ENCODE peak calls at places on chromosomes 11 and 22, in nine cellular contexts. U is putamen; B is DMS153; P is heart right ventricle; V is B cell; F is breast epithelium; W is activated CD4-positive, alpha-beta T cell treated with anti-CD3 and anti-CD28 coated beads, Interleukin-2, amount 10 ng/mL, durations not matched to agents 7 days and 5 days; H is Right ventricle myocardium superior; G is H9. M is an unnamed sample.

GRCh38 chr11:22797081-22797480 is 32.5 kb downstream of the SVIP start:
- DNase-seq in U (peak; percentile 42), B (no peak), W (no peak), G (no peak), H (no peak), P (no peak), F (no peak), V (no peak), M (no peak)

GRCh38 chr11:40388097-40388818 is 1071.2 kb downstream of the LRRC4C start:
- DNase-seq in H (no peak), B (no peak), U (no peak), W (no peak), F (no peak), V (no peak), P (no peak), G (no peak), M (no peak)

GRCh38 chr11:85991514-85991913 is 77.4 kb downstream of the PICALM start:
- DNase-seq in H (no peak), V (no peak), B (no peak), F (no peak), G (no peak), U (no peak), W (no peak), P (no peak), M (no peak)

GRCh38 chr11:77081976-77082836 is 15.4 kb downstream of the CAPN5 start:
- DNase-seq in V (no peak), W (no peak), H (peak; percentile 23), U (no peak), G (no peak), B (no peak), P (no peak), F (peak; percentile 17), M (no peak)

GRCh38 chr22:45879552-45879949 is 97.4 kb downstream of the WNT7B start:
- DNase-seq in B (no peak), F (peak; percentile 34), W (no peak), H (peak; percentile 72), P (peak; percentile 47), U (no peak), V (no peak), G (peak; percentile 11), M (peak; percentile 78)

GRCh38 chr11:78759067-78759466 is 184.4 kb upstream of the NARS2 start:
- DNase-seq in H (no peak), V (no peak), P (no peak), W (no peak), U (no peak), G (no peak), B (peak; percentile 88), F (no peak), M (no peak)

GRCh38 chr11:8871283-8871775 is 39.7 kb upstream of the AKIP1 start:
- DNase-seq in W (no peak), F (peak; percentile 54), V (peak; percentile 4), U (peak; percentile 36), H (peak; percentile 76), B (no peak), P (peak; percentile 85), G (no peak), M (peak; percentile 81)

GRCh38 chr11:19597194-19597593 is 115.4 kb upstream of the NAV2 start:
- DNase-seq in G (no peak), P (no peak), B (no peak), H (no peak), F (no peak), W (no peak), U (no peak), V (no peak), M (no peak)

GRCh38 chr22:47300698-47301405 is 538.4 kb downstream of the TBC1D22A start:
- DNase-seq in H (peak; percentile 8), P (no peak), U (no peak), B (no peak), V (no peak), W (no peak), G (no peak), F (no peak), M (no peak)

GRCh38 chr11:16917941-16918340 is 96.3 kb downstream of the PLEKHA7 start:
- DNase-seq in P (no peak), U (no peak), G (no peak), W (no peak), V (no peak), F (no peak), H (no peak), B (no peak), M (no peak)

GRCh38 chr22:31212783-31213626 is 907 bp downstream of the LIMK2 start:
- DNase-seq in U (no peak), B (no peak), F (no peak), W (no peak), P (peak; percentile 27), H (no peak), V (peak; percentile 11), G (no peak), M (no peak)

GRCh38 chr11:65576232-65576866 is 496 bp downstream of the EHBP1L1 start:
- DNase-seq in H (no peak), W (no peak), P (peak; percentile 44), B (no peak), V (no peak), U (no peak), F (no peak), G (no peak), M (peak; percentile 77)

GRCh38 chr11:130022799-130023198 is 20.2 kb upstream of the PRDM10 start:
- DNase-seq in U (no peak), V (no peak), B (no peak), H (no peak), W (no peak), P (no peak), F (no peak), G (no peak), M (no peak)

GRCh38 chr11:13972033-13972910 is 9.7 kb downstream of the SPON1 start:
- DNase-seq in B (no peak), U (no peak), F (no peak), V (no peak), H (no peak), G (no peak), W (no peak), P (no peak), M (no peak)

GRCh38 chr11:113806403-113806802 is 26.8 kb downstream of the CLDN25 start:
- DNase-seq in B (no peak), W (peak; percentile 39), H (no peak), V (peak; percentile 48), G (peak; percentile 68), P (no peak), F (no peak), U (no peak), M (peak; percentile 30)

GRCh38 chr11:78310500-78310909 is 107.1 kb downstream of the GAB2 start:
- DNase-seq in U (no peak), B (no peak), V (peak; percentile 23), P (peak; percentile 77), G (no peak), F (no peak), W (no peak), H (peak; percentile 83), M (peak; percentile 76)

GRCh38 chr11:34259087-34259486 is 98.7 kb downstream of the ABTB2 start:
- DNase-seq in V (no peak), B (no peak), G (no peak), U (no peak), P (no peak), F (no peak), W (no peak), H (no peak), M (no peak)

GRCh38 chr11:73983764-73984543 is 1.3 kb upstream of the UCP2 start:
- DNase-seq in H (peak; percentile 30), W (peak; percentile 35), P (no peak), V (no peak), U (no peak), G (no peak), F (peak; percentile 6), B (peak; percentile 78), M (no peak)

GRCh38 chr11:19890308-19890707 is 177.7 kb downstream of the NAV2 start:
- DNase-seq in P (no peak), H (no peak), F (no peak), V (no peak), W (no peak), U (no peak), G (no peak), B (no peak), M (no peak)

GRCh38 chr22:38712496-38713207 is 6.9 kb downstream of the GTPBP1 start:
- DNase-seq in G (no peak), H (no peak), P (no peak), V (no peak), F (no peak), U (no peak), B (no peak), W (no peak), M (no peak)

GRCh38 chr22:16783453-16783852 is 41.8 kb downstream of the XKR3 start:
- DNase-seq in H (no peak), F (no peak), G (no peak), U (no peak), V (no peak), B (no peak), P (no peak), W (no peak), M (no peak)

GRCh38 chr11:22466809-22467208 is 128.6 kb downstream of the SLC17A6 start:
- DNase-seq in H (no peak), G (no peak), W (no peak), P (no peak), V (no peak), B (no peak), U (peak; percentile 57), F (no peak), M (no peak)

GRCh38 chr22:42174062-42174461 is 43.5 kb upstream of the CYP2D6 start:
- DNase-seq in W (peak; percentile 21), G (no peak), B (no peak), V (no peak), P (no peak), H (no peak), U (no peak), F (no peak), M (no peak)

GRCh38 chr11:2531987-2532703 is 87.3 kb downstream of the KCNQ1 start:
- DNase-seq in H (peak; percentile 49), V (peak; percentile 27), U (no peak), B (no peak), P (no peak), F (no peak), W (no peak), G (no peak), M (peak; percentile 67)

GRCh38 chr22:49124588-49124987 is 703.1 kb downstream of the BRD1 start:
- DNase-seq in W (no peak), B (peak; percentile 33), V (no peak), P (no peak), F (no peak), G (peak; percentile 22), H (no peak), U (no peak), M (no peak)

GRCh38 chr11:118895093-118896039 is 11.7 kb downstream of the CXCR5 start:
- DNase-seq in H (no peak), V (peak; percentile 86), B (no peak), W (peak; percentile 75), P (peak; percentile 3), F (no peak), U (no peak), G (no peak), M (no peak)

GRCh38 chr11:61968758-61969390 is 1.4 kb upstream of the FTH1 start:
- DNase-seq in G (no peak), H (no peak), F (peak; percentile 42), P (no peak), U (no peak), V (no peak), B (no peak), W (no peak), M (no peak)

GRCh38 chr22:38482662-38483308 is 14.9 kb downstream of the KDELR3 start:
- DNase-seq in V (no peak), W (no peak), P (no peak), G (no peak), H (no peak), U (no peak), B (no peak), F (no peak), M (no peak)

GRCh38 chr22:44625421-44625760 is 76.6 kb upstream of the PRR5 start:
- DNase-seq in G (no peak), U (no peak), W (no peak), B (no peak), P (no peak), H (no peak), F (no peak), V (no peak), M (no peak)

GRCh38 chr11:124172076-124172475 is 11.1 kb upstream of the OR10D3 start:
- DNase-seq in P (no peak), F (no peak), G (no peak), U (no peak), W (no peak), H (no peak), B (no peak), V (no peak), M (no peak)

GRCh38 chr11:64409707-64410395 is 50.9 kb downstream of the RPS6KA4 start:
- DNase-seq in P (no peak), W (no peak), F (no peak), U (no peak), H (no peak), V (no peak), B (no peak), G (no peak), M (no peak)